ENCODE peak calls at places on chromosomes 6 and 20, in four cellular contexts. One of them, this sample, is unnamed.

GRCh38 chr6:116229287-116229913 is 24.5 kb downstream of the TSPYL4 start:
- DNase-seq in fibroblast of lung: peak
- DNase-seq in cardiac muscle cell: peak
- DNase-seq in AG04450: peak
- DNase-seq in this sample: peak

GRCh38 chr6:44787254-44787844 is 399.8 kb downstream of the CDC5L start:
- DNase-seq in fibroblast of lung: no peak
- DNase-seq in cardiac muscle cell: no peak
- DNase-seq in AG04450: no peak
- DNase-seq in this sample: no peak

GRCh38 chr6:126118058-126118759 is 131.9 kb downstream of the TRMT11 start:
- DNase-seq in fibroblast of lung: peak
- DNase-seq in cardiac muscle cell: peak
- DNase-seq in AG04450: no peak
- DNase-seq in this sample: no peak

GRCh38 chr20:9491324-9491723 is 23.1 kb upstream of the LAMP5 start:
- DNase-seq in fibroblast of lung: no peak
- DNase-seq in cardiac muscle cell: no peak
- DNase-seq in AG04450: no peak
- DNase-seq in this sample: no peak

GRCh38 chr20:8094415-8094818 is 37.6 kb upstream of the PLCB1 start:
- DNase-seq in fibroblast of lung: peak
- DNase-seq in cardiac muscle cell: no peak
- DNase-seq in AG04450: no peak
- DNase-seq in this sample: no peak

GRCh38 chr6:80742481-80742880 is 636.0 kb downstream of the BCKDHB start:
- DNase-seq in fibroblast of lung: peak
- DNase-seq in cardiac muscle cell: peak
- DNase-seq in AG04450: no peak
- DNase-seq in this sample: no peak

GRCh38 chr6:154508573-154509375 is 1.7 kb downstream of the CNKSR3 start:
- DNase-seq in fibroblast of lung: peak
- DNase-seq in cardiac muscle cell: no peak
- DNase-seq in AG04450: no peak
- DNase-seq in this sample: no peak

GRCh38 chr6:63424636-63425035 is 104.9 kb upstream of the LGSN start:
- DNase-seq in fibroblast of lung: no peak
- DNase-seq in cardiac muscle cell: no peak
- DNase-seq in AG04450: no peak
- DNase-seq in this sample: no peak

GRCh38 chr6:135906542-135906941 is 55.0 kb downstream of the PDE7B start:
- DNase-seq in fibroblast of lung: peak
- DNase-seq in cardiac muscle cell: no peak
- DNase-seq in AG04450: no peak
- DNase-seq in this sample: no peak

GRCh38 chr6:107822154-107823046 is 1.7 kb downstream of the SCML4 start:
- DNase-seq in fibroblast of lung: no peak
- DNase-seq in cardiac muscle cell: no peak
- DNase-seq in AG04450: no peak
- DNase-seq in this sample: no peak

GRCh38 chr6:13517116-13517515 is 29.7 kb upstream of the GFOD1 start:
- DNase-seq in fibroblast of lung: peak
- DNase-seq in cardiac muscle cell: no peak
- DNase-seq in AG04450: no peak
- DNase-seq in this sample: no peak

GRCh38 chr6:150177260-150178246 is 34.7 kb downstream of the PPP1R14C start:
- DNase-seq in fibroblast of lung: peak
- DNase-seq in cardiac muscle cell: peak
- DNase-seq in AG04450: no peak
- DNase-seq in this sample: no peak

GRCh38 chr6:30926644-30927043 is 5.3 kb downstream of the SFTA2 start:
- DNase-seq in fibroblast of lung: peak
- DNase-seq in cardiac muscle cell: no peak
- DNase-seq in AG04450: no peak
- DNase-seq in this sample: no peak

GRCh38 chr6:21331221-21331620 is 262.3 kb upstream of the SOX4 start:
- DNase-seq in fibroblast of lung: peak
- DNase-seq in cardiac muscle cell: no peak
- DNase-seq in AG04450: no peak
- DNase-seq in this sample: no peak

GRCh38 chr20:32263398-32263954 is 14.0 kb upstream of the KIF3B start:
- DNase-seq in fibroblast of lung: no peak
- DNase-seq in cardiac muscle cell: no peak
- DNase-seq in AG04450: no peak
- DNase-seq in this sample: no peak

GRCh38 chr20:45892828-45893500 is 1.8 kb downstream of the CTSA start:
- DNase-seq in fibroblast of lung: no peak
- DNase-seq in cardiac muscle cell: no peak
- DNase-seq in AG04450: no peak
- DNase-seq in this sample: no peak

GRCh38 chr20:24545168-24545567 is 75.7 kb downstream of the SYNDIG1 start:
- DNase-seq in fibroblast of lung: no peak
- DNase-seq in cardiac muscle cell: no peak
- DNase-seq in AG04450: no peak
- DNase-seq in this sample: no peak

GRCh38 chr6:44024597-44025219 is 102.5 kb downstream of the MRPL14 start:
- DNase-seq in fibroblast of lung: no peak
- DNase-seq in cardiac muscle cell: no peak
- DNase-seq in AG04450: no peak
- DNase-seq in this sample: no peak

GRCh38 chr20:18272451-18272850 is 15.9 kb upstream of the ZNF133 start:
- DNase-seq in fibroblast of lung: no peak
- DNase-seq in cardiac muscle cell: no peak
- DNase-seq in AG04450: no peak
- DNase-seq in this sample: no peak

GRCh38 chr20:57709823-57710799 is at the start of gene PMEPA1:
- DNase-seq in fibroblast of lung: peak
- DNase-seq in cardiac muscle cell: peak
- DNase-seq in AG04450: peak
- DNase-seq in this sample: peak

GRCh38 chr6:11296449-11297375 is 64.2 kb upstream of the NEDD9 start:
- DNase-seq in fibroblast of lung: no peak
- DNase-seq in cardiac muscle cell: no peak
- DNase-seq in AG04450: no peak
- DNase-seq in this sample: no peak

GRCh38 chr20:40675599-40676221 is 13.3 kb downstream of the MAFB start:
- DNase-seq in fibroblast of lung: no peak
- DNase-seq in cardiac muscle cell: no peak
- DNase-seq in AG04450: no peak
- DNase-seq in this sample: no peak

GRCh38 chr6:68497927-68498326 is 137.2 kb upstream of the ADGRB3 start:
- DNase-seq in fibroblast of lung: peak
- DNase-seq in cardiac muscle cell: no peak
- DNase-seq in AG04450: no peak
- DNase-seq in this sample: no peak

GRCh38 chr6:16126881-16127280 is 2.0 kb upstream of the MYLIP start:
- DNase-seq in fibroblast of lung: no peak
- DNase-seq in cardiac muscle cell: no peak
- DNase-seq in AG04450: no peak
- DNase-seq in this sample: no peak

GRCh38 chr20:62598761-62599194 is 43.5 kb upstream of the SLCO4A1 start:
- DNase-seq in fibroblast of lung: no peak
- DNase-seq in cardiac muscle cell: no peak
- DNase-seq in AG04450: no peak
- DNase-seq in this sample: no peak

GRCh38 chr6:33483678-33484077 is 29.3 kb downstream of the ZBTB9 start:
- DNase-seq in fibroblast of lung: no peak
- DNase-seq in cardiac muscle cell: no peak
- DNase-seq in AG04450: no peak
- DNase-seq in this sample: no peak

GRCh38 chr6:166575190-166575589 is 11.3 kb downstream of the RAMACL start:
- DNase-seq in fibroblast of lung: peak
- DNase-seq in cardiac muscle cell: no peak
- DNase-seq in AG04450: no peak
- DNase-seq in this sample: no peak

GRCh38 chr20:20594171-20594530 is 118.3 kb downstream of the RALGAPA2 start:
- DNase-seq in fibroblast of lung: peak
- DNase-seq in cardiac muscle cell: no peak
- DNase-seq in AG04450: no peak
- DNase-seq in this sample: no peak

GRCh38 chr20:63652192-63652980 is 838 bp downstream of the STMN3 start:
- DNase-seq in fibroblast of lung: peak
- DNase-seq in cardiac muscle cell: peak
- DNase-seq in AG04450: no peak
- DNase-seq in this sample: no peak

GRCh38 chr6:90643366-90643765 is 56.5 kb upstream of the MAP3K7 start:
- DNase-seq in fibroblast of lung: no peak
- DNase-seq in cardiac muscle cell: no peak
- DNase-seq in AG04450: no peak
- DNase-seq in this sample: no peak

GRCh38 chr20:36066777-36067176 is 87.8 kb upstream of the EPB41L1 start:
- DNase-seq in fibroblast of lung: no peak
- DNase-seq in cardiac muscle cell: no peak
- DNase-seq in AG04450: no peak
- DNase-seq in this sample: no peak

GRCh38 chr20:22333885-22334545 is 250.4 kb downstream of the FOXA2 start:
- DNase-seq in fibroblast of lung: peak
- DNase-seq in cardiac muscle cell: peak
- DNase-seq in AG04450: peak
- DNase-seq in this sample: peak

GRCh38 chr20:17339000-17339399 is 112.2 kb downstream of the PCSK2 start:
- DNase-seq in fibroblast of lung: no peak
- DNase-seq in cardiac muscle cell: no peak
- DNase-seq in AG04450: no peak
- DNase-seq in this sample: no peak

GRCh38 chr6:121851056-121851455 is 415.6 kb downstream of the GJA1 start:
- DNase-seq in fibroblast of lung: peak
- DNase-seq in cardiac muscle cell: peak
- DNase-seq in AG04450: no peak
- DNase-seq in this sample: peak

GRCh38 chr6:89436226-89436625 is 3.3 kb downstream of the ANKRD6 start:
- DNase-seq in fibroblast of lung: peak
- DNase-seq in cardiac muscle cell: no peak
- DNase-seq in AG04450: no peak
- DNase-seq in this sample: no peak

GRCh38 chr20:57316795-57317201 is 12.8 kb upstream of the SPO11 start:
- DNase-seq in fibroblast of lung: no peak
- DNase-seq in cardiac muscle cell: no peak
- DNase-seq in AG04450: no peak
- DNase-seq in this sample: no peak

This sample was measured in iPS DF 6.9.